ENCODE peak calls at places on chromosomes 16 and 17, in four cellular contexts. U, Z, X and D are unnamed samples.

GRCh38 chr16:81181013-81181720 is 57.3 kb upstream of the BCO1 start:
- DNase-seq in U (no peak), Z (peak), X (no peak), D (no peak)

GRCh38 chr17:9887521-9887920 is 17.6 kb downstream of the RCVRN start:
- DNase-seq in U (no peak), Z (no peak), X (no peak), D (no peak)

GRCh38 chr17:58327363-58328194 is 1.0 kb downstream of the TSPOAP1 start:
- DNase-seq in U (no peak), Z (no peak), X (peak), D (no peak)

GRCh38 chr17:74190807-74191206 is 12.7 kb upstream of the RPL38 start:
- DNase-seq in U (no peak), Z (no peak), X (no peak), D (no peak)

GRCh38 chr16:66309-67182 is 5.9 kb downstream of the RHBDF1 start:
- DNase-seq in U (no peak), Z (no peak), X (no peak), D (no peak)

GRCh38 chr17:19250421-19251141 is 13.4 kb downstream of the EPN2 start:
- DNase-seq in U (no peak), Z (no peak), X (no peak), D (no peak)

GRCh38 chr16:9647981-9648701 is 534.1 kb downstream of the GRIN2A start:
- DNase-seq in U (no peak), Z (peak), X (no peak), D (peak)

GRCh38 chr16:67993207-67994036 is 5.9 kb downstream of the DPEP2 start:
- DNase-seq in U (peak), Z (peak), X (peak), D (peak)

GRCh38 chr16:65763640-65764305 is 602.7 kb upstream of the CDH5 start:
- DNase-seq in U (no peak), Z (no peak), X (no peak), D (no peak)

GRCh38 chr16:49636608-49637007 is 219.3 kb downstream of the ZNF423 start:
- DNase-seq in U (no peak), Z (no peak), X (no peak), D (no peak)

GRCh38 chr17:67452681-67453554 is 75.8 kb downstream of the PITPNC1 start:
- DNase-seq in U (no peak), Z (no peak), X (no peak), D (no peak)

GRCh38 chr17:44095647-44096496 is 25.3 kb downstream of the G6PC3 start:
- DNase-seq in U (no peak), Z (peak), X (no peak), D (no peak)

GRCh38 chr16:30786936-30787612 is at the start of gene ZNF629:
- DNase-seq in U (no peak), Z (peak), X (peak), D (no peak)

GRCh38 chr17:79496422-79497005 is 114.3 kb downstream of the RBFOX3 start:
- DNase-seq in U (no peak), Z (no peak), X (no peak), D (no peak)

GRCh38 chr17:68955181-68955841 is at the start of gene ABCA8:
- DNase-seq in U (no peak), Z (peak), X (no peak), D (no peak)

GRCh38 chr16:1184980-1185379 is 32.1 kb downstream of the CACNA1H start:
- DNase-seq in U (no peak), Z (no peak), X (no peak), D (no peak)

GRCh38 chr17:36731091-36731490 is 129.7 kb downstream of the MRM1 start:
- DNase-seq in U (no peak), Z (no peak), X (no peak), D (no peak)

GRCh38 chr17:13978478-13978877 is 90.8 kb upstream of the COX10 start:
- DNase-seq in U (no peak), Z (no peak), X (no peak), D (no peak)

GRCh38 chr16:89256651-89257254 is 39.2 kb downstream of the ZNF778 start:
- DNase-seq in U (peak), Z (peak), X (peak), D (no peak)

GRCh38 chr16:28845173-28846079 is 722 bp downstream of the TUFM start:
- DNase-seq in U (no peak), Z (no peak), X (peak), D (no peak)

GRCh38 chr17:80327518-80327917 is 66.9 kb downstream of the RNF213 start:
- DNase-seq in U (no peak), Z (no peak), X (no peak), D (no peak)

GRCh38 chr16:78146807-78147206 is 47.4 kb downstream of the WWOX start:
- DNase-seq in U (no peak), Z (no peak), X (no peak), D (no peak)

GRCh38 chr17:46984892-46985291 is 5.8 kb upstream of the RPRML start:
- DNase-seq in U (no peak), Z (no peak), X (no peak), D (no peak)

GRCh38 chr17:65123757-65124675 is 13.2 kb upstream of the RGS9 start:
- DNase-seq in U (no peak), Z (no peak), X (no peak), D (no peak)

GRCh38 chr16:9362050-9362449 is 270.6 kb downstream of the HAPSTR1 start:
- DNase-seq in U (no peak), Z (no peak), X (no peak), D (no peak)

GRCh38 chr17:42676424-42677011 is at the start of gene PLEKHH3:
- DNase-seq in U (no peak), Z (no peak), X (peak), D (no peak)

GRCh38 chr17:16922386-16923096 is 49.4 kb downstream of the TNFRSF13B start:
- DNase-seq in U (no peak), Z (no peak), X (no peak), D (no peak)

GRCh38 chr17:76593338-76593737 is 7.7 kb upstream of the ST6GALNAC2 start:
- DNase-seq in U (no peak), Z (no peak), X (no peak), D (no peak)

GRCh38 chr17:13864551-13864950 is 204.8 kb upstream of the COX10 start:
- DNase-seq in U (no peak), Z (no peak), X (no peak), D (no peak)

GRCh38 chr17:43574348-43574747 is 28.2 kb upstream of the ETV4 start:
- DNase-seq in U (no peak), Z (no peak), X (no peak), D (no peak)

GRCh38 chr16:49673442-49673841 is 182.5 kb downstream of the ZNF423 start:
- DNase-seq in U (no peak), Z (no peak), X (no peak), D (no peak)

GRCh38 chr17:77233635-77234334 is 93.0 kb downstream of the SEC14L1 start:
- DNase-seq in U (no peak), Z (peak), X (no peak), D (no peak)

GRCh38 chr17:65584604-65585521 is 23.4 kb upstream of the AXIN2 start:
- DNase-seq in U (no peak), Z (no peak), X (no peak), D (no peak)

GRCh38 chr16:14187517-14188338 is 116.6 kb downstream of the MRTFB start:
- DNase-seq in U (no peak), Z (no peak), X (no peak), D (no peak)

GRCh38 chr16:67562526-67562917 is at the start of gene CTCF:
- DNase-seq in U (peak), Z (peak), X (peak), D (no peak)